ENCODE peak calls at places on chromosome 1, in five cellular contexts. I, B, P, O and Q are unnamed samples.
A peak's percentile ranks its signal among the peaks of the same experiment; 100 is the strongest.

GRCh38 chr1:31143455-31143854 is 77.9 kb upstream of the PUM1 start:
- DNase-seq in I (no peak), B (no peak), P (no peak), O (no peak), Q (no peak)

GRCh38 chr1:44707959-44708831 is 22.8 kb downstream of the RNU5D-1 start:
- DNase-seq in I (peak; percentile 69), B (peak; percentile 45), P (no peak), O (peak; percentile 40), Q (no peak)

GRCh38 chr1:224874775-224875174 is 54.7 kb upstream of the DNAH14 start:
- DNase-seq in I (no peak), B (no peak), P (no peak), O (no peak), Q (no peak)

GRCh38 chr1:162165528-162165927 is 96.0 kb downstream of the NOS1AP start:
- DNase-seq in I (no peak), B (no peak), P (no peak), O (no peak), Q (no peak)

GRCh38 chr1:75841421-75841820 is 44.7 kb downstream of the MSH4 start:
- DNase-seq in I (no peak), B (no peak), P (no peak), O (no peak), Q (no peak)

GRCh38 chr1:202801169-202801568 is 7.1 kb downstream of the KDM5B start:
- DNase-seq in I (no peak), B (no peak), P (no peak), O (no peak), Q (no peak)

GRCh38 chr1:59506952-59507351 is 210.1 kb downstream of the FGGY start:
- DNase-seq in I (no peak), B (no peak), P (no peak), O (no peak), Q (no peak)

GRCh38 chr1:60055336-60055735 is 18.2 kb downstream of the C1orf87 start:
- DNase-seq in I (no peak), B (no peak), P (no peak), O (no peak), Q (no peak)

GRCh38 chr1:19336543-19336942 is 24.4 kb downstream of the SLC66A1 start:
- DNase-seq in I (no peak), B (no peak), P (no peak), O (no peak), Q (no peak)

GRCh38 chr1:226129230-226129629 is 57.3 kb downstream of the ACBD3 start:
- DNase-seq in I (no peak), B (no peak), P (no peak), O (no peak), Q (no peak)

GRCh38 chr1:184110253-184111204 is 59.0 kb downstream of the TSEN15 start:
- DNase-seq in I (no peak), B (no peak), P (no peak), O (no peak), Q (no peak)

DNA sequence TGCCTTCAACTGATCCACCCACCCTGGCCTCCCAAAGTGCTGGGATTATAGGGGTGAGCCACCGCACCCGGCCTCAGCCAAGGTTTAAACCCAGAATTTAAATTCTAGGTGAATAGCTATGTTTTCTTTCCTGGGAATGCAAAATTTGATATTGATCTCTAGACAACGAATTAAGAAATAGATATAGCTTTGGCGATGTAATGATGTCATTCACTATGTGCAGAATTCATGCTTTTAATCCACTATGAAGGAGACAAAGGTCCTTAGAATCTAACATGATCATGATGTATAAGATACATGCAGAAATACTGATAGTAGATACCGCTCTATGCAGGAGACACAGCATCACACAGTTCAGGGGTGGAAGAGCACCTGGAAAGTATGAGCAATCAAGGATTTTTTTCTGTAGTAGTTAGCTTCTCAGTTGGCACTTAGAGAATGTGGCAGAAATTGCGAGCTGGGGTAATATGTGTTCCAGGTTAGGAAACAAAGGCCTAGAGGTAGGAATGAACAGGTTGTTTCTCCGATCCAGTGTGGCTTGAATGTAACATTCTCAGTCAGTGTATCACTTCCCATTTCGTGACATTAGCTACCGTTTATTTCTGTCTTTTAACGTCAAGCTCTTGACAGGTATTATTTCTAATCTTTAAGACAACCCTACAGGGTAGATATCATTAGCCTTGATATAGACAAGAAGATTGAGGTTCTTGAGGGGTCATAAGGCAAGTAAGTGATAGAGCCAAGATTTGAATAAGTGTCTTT is 3.0 kb upstream of the CEP350 start:
- DNase-seq in I (no peak), B (no peak), P (no peak), O (no peak), Q (no peak)
- TF ChIP-seq CTCF in I (no peak), B (no peak), P (no peak), O (no peak), Q (no peak)

GRCh38 chr1:22317231-22317919 is 134.3 kb upstream of the ZBTB40 start:
- DNase-seq in I (peak; percentile 3), B (peak; percentile 49), P (no peak), O (peak; percentile 76), Q (no peak)
- TF ChIP-seq CTCF in I (peak; percentile 53), B (peak; percentile 66), P (peak; percentile 30), O (peak; percentile 81), Q (no peak)

DNA sequence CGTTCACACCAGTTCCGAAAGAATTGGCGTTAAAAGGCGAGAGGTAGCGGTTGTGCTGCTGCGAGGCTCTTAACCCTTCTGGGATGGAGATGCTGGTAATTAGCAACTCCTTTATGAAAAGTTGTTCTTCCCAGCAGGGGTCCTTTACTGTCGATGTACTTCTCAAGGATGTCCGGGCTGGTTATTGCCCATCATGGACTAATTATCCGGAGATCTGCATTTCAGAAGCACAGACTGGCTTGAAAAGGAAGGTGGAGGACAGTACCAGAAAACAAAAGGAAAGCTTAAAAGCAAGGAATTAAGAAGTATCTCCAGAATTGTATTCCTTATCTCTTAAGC is 1.4 kb downstream of the AK4 start:
- DNase-seq in I (no peak), B (no peak), P (no peak), O (no peak), Q (no peak)
- TF ChIP-seq CTCF in I (no peak), B (no peak), P (no peak), O (no peak), Q (no peak)

GRCh38 chr1:198105185-198105584 is 51.6 kb upstream of the NEK7 start:
- DNase-seq in I (no peak), B (no peak), P (no peak), O (no peak), Q (no peak)

GRCh38 chr1:198107041-198107440 is 49.8 kb upstream of the NEK7 start:
- DNase-seq in I (peak; percentile 57), B (peak; percentile 32), P (no peak), O (no peak), Q (no peak)

GRCh38 chr1:198109316-198109715 is 47.5 kb upstream of the NEK7 start:
- DNase-seq in I (no peak), B (no peak), P (no peak), O (no peak), Q (no peak)

GRCh38 chr1:198108646-198109045 is 48.2 kb upstream of the NEK7 start:
- DNase-seq in I (no peak), B (no peak), P (no peak), O (no peak), Q (no peak)

DNA sequence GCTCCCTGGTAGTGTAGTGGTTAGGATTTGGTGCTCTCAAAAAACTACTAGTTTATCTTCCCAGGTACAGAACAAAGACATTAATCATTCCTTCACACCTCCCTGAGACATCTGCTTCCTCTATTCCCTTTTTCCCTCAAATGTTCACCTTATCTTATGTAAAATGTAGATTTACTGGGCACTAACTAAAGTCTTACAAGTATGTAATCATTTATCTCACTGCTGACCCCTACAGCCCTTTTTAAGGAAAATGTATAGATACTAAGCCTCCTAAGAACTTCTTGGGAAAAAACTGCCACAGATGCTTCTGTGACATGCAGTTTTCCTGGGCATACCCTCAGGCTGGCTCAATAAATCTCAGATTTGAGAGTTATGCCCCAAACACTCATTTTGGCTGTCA is 50.8 kb upstream of the NEK7 start:
- DNase-seq in I (no peak), B (no peak), P (no peak), O (no peak), Q (no peak)
- TF ChIP-seq CTCF in I (no peak), B (no peak), P (no peak), O (no peak), Q (no peak)

GRCh38 chr1:199399996-199400714 is 627.4 kb upstream of the NR5A2 start:
- DNase-seq in I (no peak), B (no peak), P (no peak), O (no peak), Q (no peak)
- TF ChIP-seq CTCF in I (no peak), B (no peak), P (no peak), O (no peak), Q (no peak)